ENCODE peak calls at places on chromosomes 13 and 19, in six cellular contexts. One of them, this sample, is unnamed.

GRCh38 chr19:32317045-32317444 is 28.4 kb upstream of the ZNF507 start:
- DNase-seq in uterus: no peak
- DNase-seq in endothelial cell of umbilical vein: no peak
- DNase-seq in thoracic aorta: no peak
- DNase-seq in tibial artery: no peak
- DNase-seq in mammary epithelial cell: no peak
- DNase-seq in this sample: no peak

GRCh38 chr13:79805317-79805716 is 324.4 kb downstream of the NDFIP2 start:
- DNase-seq in uterus: no peak
- DNase-seq in endothelial cell of umbilical vein: no peak
- DNase-seq in thoracic aorta: no peak
- DNase-seq in tibial artery: no peak
- DNase-seq in mammary epithelial cell: no peak
- DNase-seq in this sample: no peak

GRCh38 chr19:45778010-45778671 is 4.1 kb downstream of the DMPK start:
- DNase-seq in uterus: no peak
- DNase-seq in endothelial cell of umbilical vein: no peak
- DNase-seq in thoracic aorta: no peak
- DNase-seq in tibial artery: no peak
- DNase-seq in mammary epithelial cell: no peak
- DNase-seq in this sample: no peak

GRCh38 chr13:113545931-113546516 is 38.5 kb upstream of the TFDP1 start:
- DNase-seq in uterus: no peak
- DNase-seq in endothelial cell of umbilical vein: peak; percentile 26
- DNase-seq in thoracic aorta: no peak
- DNase-seq in tibial artery: no peak
- DNase-seq in mammary epithelial cell: no peak
- DNase-seq in this sample: no peak

GRCh38 chr19:13054605-13055212 is 47.9 kb downstream of the LYL1 start:
- DNase-seq in uterus: no peak
- DNase-seq in endothelial cell of umbilical vein: no peak
- DNase-seq in thoracic aorta: no peak
- DNase-seq in tibial artery: no peak
- DNase-seq in mammary epithelial cell: no peak
- DNase-seq in this sample: no peak

GRCh38 chr19:49613374-49613773 is 22.4 kb downstream of the PRR12 start:
- DNase-seq in uterus: no peak
- DNase-seq in endothelial cell of umbilical vein: peak; percentile 53
- DNase-seq in thoracic aorta: no peak
- DNase-seq in tibial artery: no peak
- DNase-seq in mammary epithelial cell: no peak
- DNase-seq in this sample: no peak

GRCh38 chr19:14146789-14147216 is 10.4 kb upstream of the ASF1B start:
- DNase-seq in uterus: peak; percentile 63
- DNase-seq in endothelial cell of umbilical vein: no peak
- DNase-seq in thoracic aorta: no peak
- DNase-seq in tibial artery: no peak
- DNase-seq in mammary epithelial cell: peak; percentile 75
- DNase-seq in this sample: peak; percentile 53

GRCh38 chr19:44975444-44975843 is 20.3 kb downstream of the CLPTM1 start:
- DNase-seq in uterus: no peak
- DNase-seq in endothelial cell of umbilical vein: no peak
- DNase-seq in thoracic aorta: no peak
- DNase-seq in tibial artery: no peak
- DNase-seq in mammary epithelial cell: no peak
- DNase-seq in this sample: no peak

GRCh38 chr19:7211191-7211988 is 82.8 kb downstream of the INSR start:
- DNase-seq in uterus: peak; percentile 48
- DNase-seq in endothelial cell of umbilical vein: peak; percentile 92
- DNase-seq in thoracic aorta: no peak
- DNase-seq in tibial artery: no peak
- DNase-seq in mammary epithelial cell: no peak
- DNase-seq in this sample: no peak

GRCh38 chr19:38711726-38712153 is 32.5 kb downstream of the CAPN12 start:
- DNase-seq in uterus: peak; percentile 60
- DNase-seq in endothelial cell of umbilical vein: no peak
- DNase-seq in thoracic aorta: no peak
- DNase-seq in tibial artery: no peak
- DNase-seq in mammary epithelial cell: peak; percentile 83
- DNase-seq in this sample: peak; percentile 95

GRCh38 chr13:97879646-97880297 is 73.7 kb upstream of the IPO5 start:
- DNase-seq in uterus: no peak
- DNase-seq in endothelial cell of umbilical vein: peak; percentile 72
- DNase-seq in thoracic aorta: no peak
- DNase-seq in tibial artery: no peak
- DNase-seq in mammary epithelial cell: peak; percentile 54
- DNase-seq in this sample: peak; percentile 80

GRCh38 chr13:87893982-87894527 is 222.9 kb downstream of the SLITRK5 start:
- DNase-seq in uterus: no peak
- DNase-seq in endothelial cell of umbilical vein: no peak
- DNase-seq in thoracic aorta: no peak
- DNase-seq in tibial artery: no peak
- DNase-seq in mammary epithelial cell: no peak
- DNase-seq in this sample: no peak

GRCh38 chr13:51599444-51600176 is 15.3 kb downstream of the WDFY2 start:
- DNase-seq in uterus: no peak
- DNase-seq in endothelial cell of umbilical vein: no peak
- DNase-seq in thoracic aorta: no peak
- DNase-seq in tibial artery: no peak
- DNase-seq in mammary epithelial cell: no peak
- DNase-seq in this sample: no peak

GRCh38 chr19:29884466-29884865 is 57.6 kb upstream of the URI1 start:
- DNase-seq in uterus: no peak
- DNase-seq in endothelial cell of umbilical vein: no peak
- DNase-seq in thoracic aorta: no peak
- DNase-seq in tibial artery: no peak
- DNase-seq in mammary epithelial cell: no peak
- DNase-seq in this sample: no peak

DNA sequence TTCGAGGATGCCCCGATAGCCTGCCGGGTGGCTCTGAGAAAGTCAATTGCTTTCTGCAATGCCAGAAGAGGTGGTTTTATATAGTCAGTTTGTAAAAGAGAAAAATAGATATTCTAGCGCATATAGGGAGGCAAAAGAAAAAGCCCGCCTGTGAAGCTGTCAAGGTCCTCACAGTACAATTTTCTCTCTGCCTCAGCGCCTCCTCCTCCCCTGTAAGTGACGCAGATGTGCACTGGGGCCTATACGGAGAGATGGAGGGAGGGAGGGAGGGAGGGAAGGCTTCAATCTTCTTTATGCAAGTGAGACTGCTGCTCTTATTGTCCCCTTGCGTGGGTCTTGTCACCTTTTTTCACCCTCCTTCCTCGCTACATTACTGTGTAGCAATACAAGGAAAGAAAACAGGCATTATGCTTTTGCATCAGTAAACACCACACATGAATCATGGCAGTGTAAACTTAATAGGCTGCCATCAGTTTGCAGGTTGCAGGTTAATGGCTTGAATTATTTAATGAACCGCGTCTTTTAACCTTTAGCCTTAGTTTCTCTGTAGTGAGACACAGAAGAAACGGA is at the start of gene KLHL1:
- DNase-seq in uterus: no peak
- DNase-seq in endothelial cell of umbilical vein: no peak
- DNase-seq in thoracic aorta: no peak
- DNase-seq in tibial artery: no peak
- DNase-seq in mammary epithelial cell: no peak
- DNase-seq in this sample: no peak
- H3K27ac ChIP-seq in uterus: no peak within 1 kb of the TSS
- H3K27ac ChIP-seq in endothelial cell of umbilical vein: no peak within 1 kb of the TSS
- H3K27ac ChIP-seq in thoracic aorta: no peak within 1 kb of the TSS
- H3K27ac ChIP-seq in tibial artery: no peak within 1 kb of the TSS
- H3K27ac ChIP-seq in mammary epithelial cell: no peak within 1 kb of the TSS
- H3K27ac ChIP-seq in this sample: no peak within 1 kb of the TSS

DNA sequence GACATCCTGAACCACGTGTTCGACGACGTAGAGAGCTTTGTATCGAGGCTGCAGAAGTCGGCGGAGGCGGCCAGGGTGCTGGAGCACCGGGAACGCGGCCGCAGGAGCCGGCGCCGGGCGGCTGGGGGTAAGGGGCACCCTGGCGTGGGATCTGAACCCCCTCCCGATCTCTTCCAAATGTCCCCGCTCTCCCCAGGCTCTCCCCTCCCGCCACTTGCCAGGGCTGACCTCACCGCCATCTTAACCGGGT is 6.0 kb downstream of the EPS8L1 start:
- DNase-seq in uterus: no peak
- DNase-seq in endothelial cell of umbilical vein: no peak
- DNase-seq in thoracic aorta: no peak
- DNase-seq in tibial artery: no peak
- DNase-seq in mammary epithelial cell: no peak
- DNase-seq in this sample: no peak
- H3K27ac ChIP-seq in uterus: no peak overlapping the region
- H3K27ac ChIP-seq in endothelial cell of umbilical vein: no peak overlapping the region
- H3K27ac ChIP-seq in thoracic aorta: peak overlapping the region; percentile 4
- H3K27ac ChIP-seq in tibial artery: no peak overlapping the region
- H3K27ac ChIP-seq in mammary epithelial cell: no peak overlapping the region
- H3K27ac ChIP-seq in this sample: no peak overlapping the region

DNA sequence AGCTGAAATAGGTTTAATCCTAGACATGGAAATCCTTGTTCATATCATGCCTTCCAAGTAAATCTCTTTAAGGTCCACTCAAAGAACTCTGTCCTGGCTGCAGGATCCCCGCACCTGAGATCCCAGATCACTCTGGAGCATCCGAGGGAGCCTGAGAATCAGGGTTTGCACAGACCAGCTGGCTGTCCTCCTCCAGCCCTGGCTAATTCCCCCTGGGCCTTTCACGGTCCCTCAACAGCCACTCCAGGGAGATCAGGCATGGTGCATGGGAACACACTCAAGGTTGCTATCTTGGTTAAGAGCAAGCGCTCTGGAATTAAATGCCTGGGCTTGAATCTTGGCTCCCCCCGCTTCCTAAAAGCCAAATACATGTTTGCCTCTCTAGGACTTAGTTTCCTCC is 130.8 kb downstream of the IRS2 start:
- DNase-seq in uterus: no peak
- DNase-seq in endothelial cell of umbilical vein: no peak
- DNase-seq in thoracic aorta: no peak
- DNase-seq in tibial artery: no peak
- DNase-seq in mammary epithelial cell: no peak
- DNase-seq in this sample: no peak
- H3K27ac ChIP-seq in uterus: no peak overlapping the region
- H3K27ac ChIP-seq in endothelial cell of umbilical vein: no peak overlapping the region
- H3K27ac ChIP-seq in thoracic aorta: no peak overlapping the region
- H3K27ac ChIP-seq in tibial artery: no peak overlapping the region
- H3K27ac ChIP-seq in mammary epithelial cell: no peak overlapping the region
- H3K27ac ChIP-seq in this sample: no peak overlapping the region

GRCh38 chr19:18849838-18850400 is 18.2 kb downstream of the UPF1 start:
- DNase-seq in uterus: peak; percentile 20
- DNase-seq in endothelial cell of umbilical vein: no peak
- DNase-seq in thoracic aorta: no peak
- DNase-seq in tibial artery: no peak
- DNase-seq in mammary epithelial cell: no peak
- DNase-seq in this sample: no peak
- H3K27ac ChIP-seq in uterus: peak overlapping the region; percentile 75
- H3K27ac ChIP-seq in endothelial cell of umbilical vein: peak overlapping the region; percentile 48
- H3K27ac ChIP-seq in thoracic aorta: peak overlapping the region; percentile 85
- H3K27ac ChIP-seq in tibial artery: peak overlapping the region; percentile 83
- H3K27ac ChIP-seq in mammary epithelial cell: no peak overlapping the region
- H3K27ac ChIP-seq in this sample: peak overlapping the region; percentile 86

GRCh38 chr13:27403252-27403678 is 21.2 kb upstream of the GTF3A start:
- DNase-seq in uterus: no peak
- DNase-seq in endothelial cell of umbilical vein: no peak
- DNase-seq in thoracic aorta: no peak
- DNase-seq in tibial artery: no peak
- DNase-seq in mammary epithelial cell: peak; percentile 28
- DNase-seq in this sample: peak; percentile 82
- H3K27ac ChIP-seq in uterus: peak overlapping the region; percentile 29
- H3K27ac ChIP-seq in endothelial cell of umbilical vein: no peak overlapping the region
- H3K27ac ChIP-seq in thoracic aorta: peak overlapping the region; percentile 29
- H3K27ac ChIP-seq in tibial artery: peak overlapping the region; percentile 29
- H3K27ac ChIP-seq in mammary epithelial cell: no peak overlapping the region
- H3K27ac ChIP-seq in this sample: no peak overlapping the region

DNA sequence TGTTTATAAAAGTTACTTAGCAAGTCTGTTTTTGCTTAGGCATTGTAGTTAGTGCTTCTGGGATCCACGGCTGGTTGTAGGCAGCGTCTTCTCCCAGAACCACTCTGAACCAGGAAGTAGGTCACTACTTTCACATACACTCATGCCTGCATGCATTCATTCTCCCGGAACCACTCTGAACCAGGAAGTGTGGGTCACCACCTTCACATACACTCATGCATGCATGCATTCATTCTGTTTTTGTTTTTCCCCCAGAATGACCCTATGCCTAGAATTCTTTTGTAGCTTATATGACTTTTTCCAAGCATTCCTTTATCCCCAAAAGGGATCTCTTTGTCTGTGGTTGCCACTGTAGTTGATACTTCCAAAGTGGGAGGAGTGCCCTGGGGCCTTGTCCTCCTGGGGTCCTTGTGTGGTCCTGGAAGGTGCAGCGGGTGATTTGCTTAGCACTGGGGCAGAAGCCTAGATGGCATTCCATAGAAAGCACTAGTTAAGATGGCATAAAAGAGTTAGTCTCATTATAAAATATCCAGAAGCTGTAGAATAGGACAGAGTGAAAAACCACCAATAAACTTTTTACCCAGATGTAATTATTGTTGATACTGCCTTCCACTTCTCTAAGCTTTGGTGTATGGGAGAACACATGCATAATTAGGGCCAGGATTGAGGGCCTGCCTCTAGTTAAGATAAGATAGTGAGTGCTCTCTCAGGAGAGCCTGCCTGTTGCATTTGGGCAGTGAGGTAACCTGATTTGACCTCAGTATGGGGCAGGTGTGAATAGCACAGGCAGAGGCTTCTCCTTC is 68.6 kb upstream of the TEX29 start:
- DNase-seq in uterus: no peak
- DNase-seq in endothelial cell of umbilical vein: peak; percentile 37
- DNase-seq in thoracic aorta: no peak
- DNase-seq in tibial artery: no peak
- DNase-seq in mammary epithelial cell: no peak
- DNase-seq in this sample: peak; percentile 12
- H3K27ac ChIP-seq in uterus: no peak overlapping the region
- H3K27ac ChIP-seq in endothelial cell of umbilical vein: peak overlapping the region; percentile 43
- H3K27ac ChIP-seq in thoracic aorta: no peak overlapping the region
- H3K27ac ChIP-seq in tibial artery: no peak overlapping the region
- H3K27ac ChIP-seq in mammary epithelial cell: no peak overlapping the region
- H3K27ac ChIP-seq in this sample: no peak overlapping the region

This sample was measured in fibroblast of lung.